ENCODE peak calls at places on chromosome 6, in nine cellular contexts. F, X, A, H, Q, T, J, O and Y are unnamed samples.

GRCh38 chr6:98787401-98787800 is 47.0 kb upstream of the POU3F2 start:
- DNase-seq in F (no peak), X (no peak), A (no peak), H (no peak), Q (no peak), T (no peak), J (no peak), O (no peak), Y (no peak)

GRCh38 chr6:157831424-157832249 is 8.6 kb downstream of the SNX9 start:
- DNase-seq in F (peak; percentile 29), X (no peak), A (peak; percentile 26), H (peak; percentile 93), Q (no peak), T (no peak), J (no peak), O (no peak), Y (no peak)

GRCh38 chr6:168343239-168344167 is 23.9 kb upstream of the DACT2 start:
- DNase-seq in F (no peak), X (no peak), A (no peak), H (no peak), Q (no peak), T (no peak), J (no peak), O (no peak), Y (no peak)

GRCh38 chr6:56720882-56721281 is 78.2 kb upstream of the DST start:
- DNase-seq in F (no peak), X (no peak), A (no peak), H (no peak), Q (no peak), T (no peak), J (no peak), O (no peak), Y (no peak)

GRCh38 chr6:125170376-125170775 is 16.8 kb downstream of the TPD52L1 start:
- DNase-seq in F (no peak), X (no peak), A (no peak), H (no peak), Q (no peak), T (no peak), J (no peak), O (no peak), Y (no peak)

GRCh38 chr6:151067684-151068596 is 171.8 kb upstream of the AKAP12 start:
- DNase-seq in F (peak; percentile 84), X (no peak), A (no peak), H (no peak), Q (no peak), T (no peak), J (no peak), O (no peak), Y (peak; percentile 100)

GRCh38 chr6:138493413-138493812 is 5.9 kb downstream of the NHSL1 start:
- DNase-seq in F (peak; percentile 93), X (no peak), A (no peak), H (no peak), Q (no peak), T (no peak), J (no peak), O (no peak), Y (peak; percentile 85)

GRCh38 chr6:168541307-168541706 is 100.3 kb downstream of the SMOC2 start:
- DNase-seq in F (no peak), X (no peak), A (no peak), H (no peak), Q (no peak), T (no peak), J (no peak), O (no peak), Y (no peak)

GRCh38 chr6:38975621-38976049 is 72.9 kb upstream of the GLP1R start:
- DNase-seq in F (no peak), X (no peak), A (no peak), H (no peak), Q (no peak), T (no peak), J (no peak), O (no peak), Y (no peak)

GRCh38 chr6:161137839-161138544 is 135.9 kb downstream of the AGPAT4 start:
- DNase-seq in F (no peak), X (no peak), A (no peak), H (no peak), Q (no peak), T (no peak), J (no peak), O (no peak), Y (no peak)

GRCh38 chr6:109006818-109007217 is 87.8 kb downstream of the SESN1 start:
- DNase-seq in F (no peak), X (no peak), A (no peak), H (no peak), Q (no peak), T (no peak), J (no peak), O (no peak), Y (no peak)

DNA sequence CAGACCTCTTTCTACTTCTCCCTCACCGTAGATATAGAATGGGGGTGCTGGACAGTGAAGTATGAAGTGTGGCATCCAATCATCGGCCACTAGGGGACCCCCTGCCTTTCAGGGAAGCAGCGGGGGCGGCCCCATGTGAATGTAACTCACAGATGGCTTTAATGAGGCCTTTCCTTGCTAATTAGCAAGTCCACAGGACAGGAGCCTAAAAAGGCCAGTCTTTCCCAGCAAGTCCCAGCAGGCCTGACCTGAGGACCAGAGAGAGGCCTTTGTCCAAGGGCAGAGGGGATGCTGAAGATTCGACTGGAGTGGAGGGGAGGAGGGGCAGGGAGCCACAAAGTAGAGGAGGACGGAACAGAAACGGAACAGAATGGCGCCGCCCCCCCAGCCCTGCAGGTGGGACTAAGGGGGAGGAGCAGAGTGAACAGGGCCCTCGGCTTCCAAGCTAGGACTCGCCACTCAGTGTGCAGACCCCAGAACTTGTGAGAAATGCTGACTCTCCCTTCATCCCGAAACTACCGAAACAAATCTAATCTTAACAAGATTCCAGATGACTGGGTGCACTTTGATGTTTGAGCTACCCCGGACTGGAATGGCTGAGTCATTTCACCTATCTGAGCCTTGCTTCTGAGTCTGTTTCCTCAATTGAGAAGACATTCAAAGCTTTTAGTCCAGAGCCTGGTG is 5.8 kb downstream of the C6orf132 start:
- DNase-seq in F (peak; percentile 64), X (peak; percentile 86), A (peak; percentile 30), H (peak; percentile 91), Q (no peak), T (peak; percentile 26), J (peak; percentile 62), O (peak; percentile 75), Y (peak; percentile 59)
- TF ChIP-seq CTCF in F (peak; percentile 52), X (no peak), A (peak; percentile 47), H (peak; percentile 68), Q (peak; percentile 44), T (peak; percentile 53), J (peak; percentile 41), O (peak; percentile 83), Y (peak; percentile 32)

GRCh38 chr6:86712039-86712438 is 225.3 kb upstream of the HTR1E start:
- DNase-seq in F (no peak), X (no peak), A (no peak), H (no peak), Q (no peak), T (no peak), J (no peak), O (no peak), Y (no peak)

GRCh38 chr6:86707545-86708120 is 229.7 kb upstream of the HTR1E start:
- DNase-seq in F (no peak), X (no peak), A (no peak), H (no peak), Q (no peak), T (no peak), J (no peak), O (no peak), Y (no peak)

GRCh38 chr6:86706449-86706848 is 230.9 kb upstream of the HTR1E start:
- DNase-seq in F (no peak), X (peak; percentile 15), A (peak; percentile 39), H (peak; percentile 86), Q (no peak), T (no peak), J (peak; percentile 21), O (no peak), Y (no peak)
- TF ChIP-seq CTCF in F (no peak), X (peak; percentile 59), A (no peak), H (peak; percentile 77), Q (peak; percentile 44), T (peak; percentile 27), J (peak; percentile 5), O (peak; percentile 54), Y (no peak)

GRCh38 chr6:128519132-128519930 is 1.1 kb downstream of the PTPRK start:
- DNase-seq in F (no peak), X (no peak), A (peak; percentile 44), H (peak; percentile 88), Q (no peak), T (peak; percentile 30), J (peak; percentile 63), O (no peak), Y (no peak)

GRCh38 chr6:128518531-128519131 is 1.8 kb downstream of the PTPRK start:
- DNase-seq in F (no peak), X (no peak), A (no peak), H (no peak), Q (no peak), T (no peak), J (no peak), O (no peak), Y (no peak)

GRCh38 chr6:128519931-128520435 is 416 bp downstream of the PTPRK start:
- DNase-seq in F (no peak), X (no peak), A (no peak), H (peak; percentile 92), Q (no peak), T (no peak), J (no peak), O (no peak), Y (no peak)

GRCh38 chr6:128521302-128521632 is 868 bp upstream of the PTPRK start:
- DNase-seq in F (no peak), X (no peak), A (no peak), H (no peak), Q (no peak), T (no peak), J (no peak), O (no peak), Y (no peak)

GRCh38 chr6:128520436-128521301 is at the start of gene PTPRK:
- DNase-seq in F (peak; percentile 83), X (peak; percentile 77), A (peak; percentile 94), H (peak; percentile 97), Q (peak; percentile 12), T (peak; percentile 89), J (peak; percentile 97), O (no peak), Y (peak; percentile 85)
- TF ChIP-seq CTCF in F (peak; percentile 3), X (peak; percentile 51), A (peak; percentile 74), H (peak; percentile 71), Q (peak; percentile 34), T (peak; percentile 66), J (no peak), O (no peak), Y (no peak)

GRCh38 chr6:45584127-45584526 is 206.4 kb upstream of the SUPT3H start:
- DNase-seq in F (no peak), X (no peak), A (no peak), H (no peak), Q (no peak), T (no peak), J (no peak), O (no peak), Y (no peak)

GRCh38 chr6:45587229-45588060 is 209.7 kb upstream of the SUPT3H start:
- DNase-seq in F (no peak), X (no peak), A (no peak), H (no peak), Q (no peak), T (no peak), J (no peak), O (no peak), Y (no peak)

GRCh38 chr6:45590225-45590624 is 212.5 kb upstream of the SUPT3H start:
- DNase-seq in F (peak; percentile 43), X (no peak), A (no peak), H (no peak), Q (no peak), T (no peak), J (no peak), O (no peak), Y (peak; percentile 91)

GRCh38 chr6:45589367-45589766 is 211.6 kb upstream of the SUPT3H start:
- DNase-seq in F (no peak), X (no peak), A (no peak), H (no peak), Q (no peak), T (no peak), J (no peak), O (no peak), Y (no peak)

GRCh38 chr6:45586216-45587171 is 208.8 kb upstream of the SUPT3H start:
- DNase-seq in F (no peak), X (no peak), A (no peak), H (peak; percentile 54), Q (no peak), T (no peak), J (no peak), O (peak; percentile 9), Y (no peak)
- TF ChIP-seq CTCF in F (no peak), X (no peak), A (no peak), H (no peak), Q (no peak), T (no peak), J (no peak), O (no peak), Y (no peak)